ENCODE peak calls at places on chromosomes 11 and 22, in six cellular contexts. S is activated CD8-positive, alpha-beta T cell treated with anti-CD3 and anti-CD28 coated beads for 36 hours; X is stimulated activated naive CD8-positive, alpha-beta T cell treated with anti-CD3 and anti-CD28 coated beads, Interleukin-15, Interleukin-2, amounts not matched to agents 100 U/mL and 50 U/mL, for 24 hours; D is GM12878; B is activated CD8-positive, alpha-beta memory T cell treated with anti-CD3 and anti-CD28 coated beads, Interleukin-2, amount 10 ng/mL, durations not matched to agents 7 days and 5 days; C is gastrocnemius medialis. E is an unnamed sample.
A peak's percentile ranks its signal among the peaks of the same experiment; 100 is the strongest.

GRCh38 chr11:87284306-87284705 is 246.6 kb downstream of the TMEM135 start:
- ATAC-seq in S (no peak), X (no peak), C (no peak), B (no peak), D (no peak), E (no peak)

GRCh38 chr11:119791047-119791446 is 62.0 kb upstream of the NECTIN1 start:
- ATAC-seq in B (no peak), S (no peak), D (no peak), X (no peak), C (no peak), E (no peak)

GRCh38 chr11:27227744-27228143 is 135.3 kb downstream of the CCDC34 start:
- ATAC-seq in D (no peak), X (no peak), C (no peak), B (no peak), S (no peak), E (no peak)

GRCh38 chr11:75969626-75970308 is 154.8 kb downstream of the UVRAG start:
- ATAC-seq in S (no peak), C (no peak), X (no peak), D (no peak), B (no peak), E (no peak)

GRCh38 chr22:45400046-45400445 is 13.4 kb downstream of the SMC1B start:
- ATAC-seq in B (no peak), C (no peak), S (no peak), D (no peak), X (no peak), E (no peak)

GRCh38 chr11:66985508-66986177 is 10.5 kb downstream of the C11orf86 start:
- ATAC-seq in X (no peak), B (no peak), D (no peak), S (no peak), C (peak; percentile 90), E (no peak)

GRCh38 chr11:75823415-75823814 is 8.4 kb downstream of the UVRAG start:
- ATAC-seq in B (peak; percentile 23), D (peak; percentile 64), X (no peak), C (no peak), S (no peak), E (no peak)

GRCh38 chr11:115377882-115378296 is 126.3 kb downstream of the CADM1 start:
- ATAC-seq in B (no peak), D (no peak), C (no peak), X (no peak), S (no peak), E (no peak)

GRCh38 chr11:64123679-64124078 is 42.2 kb downstream of the MACROD1 start:
- ATAC-seq in D (no peak), X (no peak), B (no peak), C (no peak), S (no peak), E (no peak)

GRCh38 chr22:31083923-31084810 is 3.0 kb downstream of the SMTN start:
- ATAC-seq in C (no peak), S (no peak), D (peak; percentile 25), X (no peak), B (no peak), E (no peak)

GRCh38 chr11:83914995-83915394 is 628.8 kb upstream of the CCDC90B start:
- ATAC-seq in B (no peak), D (no peak), X (no peak), S (no peak), C (no peak), E (no peak)

GRCh38 chr11:16606784-16607674 is 131.4 kb upstream of the C11orf58 start:
- ATAC-seq in D (no peak), B (no peak), S (no peak), X (no peak), C (peak; percentile 2), E (no peak)

GRCh38 chr11:22795914-22796313 is 33.7 kb downstream of the SVIP start:
- ATAC-seq in B (no peak), D (no peak), S (no peak), X (no peak), C (no peak), E (no peak)

GRCh38 chr11:74849525-74850391 is 99.1 kb downstream of the XRRA1 start:
- ATAC-seq in X (no peak), B (no peak), C (no peak), D (no peak), S (no peak), E (peak; percentile 48)

GRCh38 chr11:113781682-113782081 is 2.1 kb downstream of the CLDN25 start:
- ATAC-seq in S (no peak), C (no peak), X (no peak), D (no peak), B (no peak), E (no peak)

GRCh38 chr11:26254378-26254777 is 77.6 kb upstream of the ANO3 start:
- ATAC-seq in S (no peak), D (no peak), X (no peak), B (no peak), C (no peak), E (no peak)

GRCh38 chr22:49158741-49159564 is 668.7 kb downstream of the BRD1 start:
- ATAC-seq in D (no peak), X (no peak), C (no peak), B (no peak), S (no peak), E (no peak)